ENCODE peak calls at places on chromosome 3, in four cellular contexts. One of them, this sample, is unnamed.

GRCh38 chr3:14319654-14320182 is 82.7 kb upstream of the SLC6A6 start:
- DNase-seq in mammary epithelial cell: peak
- DNase-seq in foreskin fibroblast: peak
- DNase-seq in activated gamma-delta T cell treated with Interleukin-2 at 50 U/mL for 16 hours: no peak
- DNase-seq in this sample: no peak

GRCh38 chr3:46059432-46059831 is 32.1 kb upstream of the XCR1 start:
- DNase-seq in activated gamma-delta T cell treated with Interleukin-2 at 50 U/mL for 16 hours: no peak
- DNase-seq in foreskin fibroblast: no peak
- DNase-seq in mammary epithelial cell: no peak
- DNase-seq in this sample: no peak

GRCh38 chr3:143737065-143737464 is 111.2 kb downstream of the SLC9A9 start:
- DNase-seq in mammary epithelial cell: peak
- DNase-seq in activated gamma-delta T cell treated with Interleukin-2 at 50 U/mL for 16 hours: no peak
- DNase-seq in foreskin fibroblast: peak
- DNase-seq in this sample: no peak

GRCh38 chr3:123048480-123049237 is 18.2 kb upstream of the PDIA5 start:
- DNase-seq in activated gamma-delta T cell treated with Interleukin-2 at 50 U/mL for 16 hours: no peak
- DNase-seq in foreskin fibroblast: no peak
- DNase-seq in mammary epithelial cell: no peak
- DNase-seq in this sample: no peak

GRCh38 chr3:107205354-107205753 is 171.9 kb upstream of the CCDC54 start:
- DNase-seq in activated gamma-delta T cell treated with Interleukin-2 at 50 U/mL for 16 hours: no peak
- DNase-seq in mammary epithelial cell: no peak
- DNase-seq in foreskin fibroblast: no peak
- DNase-seq in this sample: no peak

GRCh38 chr3:26920579-26920978 is 298.0 kb downstream of the LRRC3B start:
- DNase-seq in activated gamma-delta T cell treated with Interleukin-2 at 50 U/mL for 16 hours: no peak
- DNase-seq in mammary epithelial cell: no peak
- DNase-seq in foreskin fibroblast: no peak
- DNase-seq in this sample: no peak

GRCh38 chr3:171163724-171164465 is 137.4 kb upstream of the SLC2A2 start:
- DNase-seq in activated gamma-delta T cell treated with Interleukin-2 at 50 U/mL for 16 hours: no peak
- DNase-seq in mammary epithelial cell: peak
- DNase-seq in foreskin fibroblast: peak
- DNase-seq in this sample: no peak

GRCh38 chr3:119294889-119295769 is 946 bp downstream of the ARHGAP31 start:
- DNase-seq in activated gamma-delta T cell treated with Interleukin-2 at 50 U/mL for 16 hours: peak
- DNase-seq in foreskin fibroblast: peak
- DNase-seq in mammary epithelial cell: peak
- DNase-seq in this sample: no peak

GRCh38 chr3:171784937-171785336 is 25.3 kb downstream of the PLD1 start:
- DNase-seq in foreskin fibroblast: no peak
- DNase-seq in mammary epithelial cell: no peak
- DNase-seq in activated gamma-delta T cell treated with Interleukin-2 at 50 U/mL for 16 hours: no peak
- DNase-seq in this sample: no peak

GRCh38 chr3:197810901-197811300 is 19.8 kb downstream of the LRCH3 start:
- DNase-seq in activated gamma-delta T cell treated with Interleukin-2 at 50 U/mL for 16 hours: no peak
- DNase-seq in mammary epithelial cell: no peak
- DNase-seq in foreskin fibroblast: no peak
- DNase-seq in this sample: no peak

GRCh38 chr3:98115717-98116116 is 14.8 kb upstream of the OR5H1 start:
- DNase-seq in activated gamma-delta T cell treated with Interleukin-2 at 50 U/mL for 16 hours: no peak
- DNase-seq in mammary epithelial cell: no peak
- DNase-seq in foreskin fibroblast: no peak
- DNase-seq in this sample: no peak

GRCh38 chr3:27560484-27561056 is 76.4 kb upstream of the SLC4A7 start:
- DNase-seq in activated gamma-delta T cell treated with Interleukin-2 at 50 U/mL for 16 hours: no peak
- DNase-seq in foreskin fibroblast: no peak
- DNase-seq in mammary epithelial cell: no peak
- DNase-seq in this sample: no peak

GRCh38 chr3:153443961-153444360 is 281.9 kb downstream of the RAP2B start:
- DNase-seq in activated gamma-delta T cell treated with Interleukin-2 at 50 U/mL for 16 hours: no peak
- DNase-seq in foreskin fibroblast: peak
- DNase-seq in mammary epithelial cell: no peak
- DNase-seq in this sample: no peak

GRCh38 chr3:100047455-100048141 is 66.7 kb downstream of the FILIP1L start:
- DNase-seq in activated gamma-delta T cell treated with Interleukin-2 at 50 U/mL for 16 hours: no peak
- DNase-seq in foreskin fibroblast: peak
- DNase-seq in mammary epithelial cell: peak
- DNase-seq in this sample: peak

GRCh38 chr3:30659270-30660127 is 53.1 kb downstream of the TGFBR2 start:
- DNase-seq in mammary epithelial cell: peak
- DNase-seq in foreskin fibroblast: peak
- DNase-seq in activated gamma-delta T cell treated with Interleukin-2 at 50 U/mL for 16 hours: no peak
- DNase-seq in this sample: peak

GRCh38 chr3:195932418-195933043 is 24.2 kb upstream of the TNK2 start:
- DNase-seq in mammary epithelial cell: no peak
- DNase-seq in foreskin fibroblast: no peak
- DNase-seq in activated gamma-delta T cell treated with Interleukin-2 at 50 U/mL for 16 hours: no peak
- DNase-seq in this sample: no peak

GRCh38 chr3:126197343-126197742 is 17.0 kb upstream of the ALDH1L1 start:
- DNase-seq in activated gamma-delta T cell treated with Interleukin-2 at 50 U/mL for 16 hours: no peak
- DNase-seq in foreskin fibroblast: no peak
- DNase-seq in mammary epithelial cell: no peak
- DNase-seq in this sample: no peak

GRCh38 chr3:138940446-138940845 is 6.5 kb downstream of the FOXL2 start:
- DNase-seq in mammary epithelial cell: no peak
- DNase-seq in activated gamma-delta T cell treated with Interleukin-2 at 50 U/mL for 16 hours: no peak
- DNase-seq in foreskin fibroblast: no peak
- DNase-seq in this sample: no peak

GRCh38 chr3:123914829-123915228 is 30.7 kb upstream of the MYLK start:
- DNase-seq in foreskin fibroblast: no peak
- DNase-seq in activated gamma-delta T cell treated with Interleukin-2 at 50 U/mL for 16 hours: no peak
- DNase-seq in mammary epithelial cell: no peak
- DNase-seq in this sample: no peak

This sample was measured in skeletal muscle cell.